ENCODE peak calls at places on chromosomes 11 and 22, in six cellular contexts. D is GM23248; O is heart left ventricle; S is CD8-positive, alpha-beta memory T cell; H is suprapubic skin; Z is ovary. M is an unnamed sample. For H3K4me1, the result is how much of the 10 kb centered on the place peaks cover.

GRCh38 chr11:126413426-126413825 is 57.9 kb downstream of the ST3GAL4 start:
- DNase-seq in O (no peak), D (no peak), S (no peak), H (no peak), Z (no peak), M (no peak)

GRCh38 chr22:23219787-23220484 is 39.6 kb downstream of the BCR start:
- DNase-seq in D (peak), S (no peak), H (no peak), Z (no peak), O (no peak), M (no peak)

GRCh38 chr22:23248583-23248982 is 68.3 kb downstream of the BCR start:
- DNase-seq in S (no peak), O (no peak), D (peak), Z (no peak), H (no peak), M (no peak)

GRCh38 chr22:37563153-37564081 is 3.1 kb downstream of the CDC42EP1 start:
- DNase-seq in Z (peak), H (peak), S (no peak), O (peak), D (peak), M (peak)

GRCh38 chr22:28977481-28977971 is 84.1 kb downstream of the C22orf31 start:
- DNase-seq in S (no peak), H (no peak), D (peak), O (no peak), Z (no peak), M (no peak)

GRCh38 chr22:27668828-27669797 is 132.4 kb downstream of the MN1 start:
- DNase-seq in O (peak), D (peak), S (no peak), Z (no peak), H (no peak), M (no peak)

GRCh38 chr11:125954123-125954944 is 8.5 kb downstream of the VSIG10L2 start:
- DNase-seq in D (no peak), H (no peak), S (no peak), O (no peak), Z (no peak), M (no peak)

GRCh38 chr22:30314918-30315317 is 11.8 kb downstream of the TBC1D10A start:
- DNase-seq in Z (no peak), S (peak), O (no peak), D (no peak), H (no peak), M (no peak)

GRCh38 chr22:48204296-48204695 is 1441.8 kb downstream of the TBC1D22A start:
- DNase-seq in D (no peak), S (no peak), Z (no peak), H (no peak), O (no peak), M (no peak)

GRCh38 chr11:115298613-115299012 is 205.6 kb downstream of the CADM1 start:
- DNase-seq in D (no peak), S (no peak), O (peak), Z (no peak), H (no peak), M (no peak)

GRCh38 chr11:84800755-84801346 is 826.3 kb downstream of the DLG2 start:
- DNase-seq in Z (no peak), O (no peak), D (peak), H (no peak), S (no peak), M (peak)

GRCh38 chr11:54985731-54986130 is 276.2 kb upstream of the TRIM48 start:
- DNase-seq in S (no peak), D (no peak), H (no peak), O (no peak), Z (no peak), M (no peak)

GRCh38 chr11:45371251-45371749 is 85.2 kb upstream of the SYT13 start:
- DNase-seq in Z (peak), S (peak), D (peak), H (no peak), O (peak), M (peak)

GRCh38 chr11:126512251-126512650 is 156.8 kb downstream of the ST3GAL4 start:
- DNase-seq in O (no peak), D (no peak), Z (no peak), S (no peak), H (no peak), M (no peak)

GRCh38 chr22:29625090-29625825 is 21.8 kb downstream of the NF2 start:
- DNase-seq in O (no peak), S (peak), Z (peak), D (peak), H (no peak), M (peak)

GRCh38 chr22:22927888-22928665 is 40.5 kb downstream of the IGLL5 start:
- DNase-seq in O (no peak), S (no peak), D (peak), Z (no peak), H (no peak), M (no peak)

GRCh38 chr11:67158241-67158640 is 39.2 kb downstream of the KDM2A start:
- DNase-seq in H (no peak), Z (no peak), S (no peak), O (no peak), D (no peak), M (no peak)

GRCh38 chr22:43159484-43160178 is 8.3 kb downstream of the TSPO start:
- DNase-seq in H (no peak), O (no peak), D (peak), Z (no peak), S (no peak), M (peak)

GRCh38 chr11:43567396-43567975 is 113.1 kb upstream of the HSD17B12 start:
- DNase-seq in D (peak), H (no peak), O (no peak), Z (no peak), S (no peak), M (peak)

GRCh38 chr11:47143322-47143721 is 33.4 kb downstream of the ARFGAP2 start:
- DNase-seq in Z (no peak), O (peak), S (no peak), H (no peak), D (peak), M (no peak)

GRCh38 chr11:23311986-23312940 is 452.0 kb upstream of the CCDC179 start:
- DNase-seq in D (peak), Z (no peak), H (no peak), S (no peak), O (no peak), M (no peak)

GRCh38 chr11:127103586-127104388 is 103.2 kb upstream of the KIRREL3 start:
- DNase-seq in H (no peak), S (no peak), D (no peak), Z (no peak), O (no peak), M (no peak)

GRCh38 chr11:103625624-103625965 is 410.8 kb upstream of the DDI1 start:
- DNase-seq in O (no peak), S (no peak), D (no peak), H (no peak), Z (no peak), M (no peak)

GRCh38 chr11:41446107-41446506 is 13.3 kb downstream of the LRRC4C start:
- DNase-seq in S (no peak), Z (no peak), D (no peak), O (no peak), H (no peak), M (no peak)

GRCh38 chr11:107562647-107563208 is 2.8 kb downstream of the ALKBH8 start:
- DNase-seq in S (no peak), D (peak), Z (no peak), O (no peak), H (no peak), M (no peak)

GRCh38 chr11:1928038-1928890 is 8.8 kb downstream of the TNNT3 start:
- DNase-seq in D (no peak), O (peak), Z (no peak), S (no peak), H (peak), M (no peak)

GRCh38 chr11:5225480-5225871 is 1.4 kb downstream of the HBB start:
- DNase-seq in S (no peak), D (no peak), Z (no peak), O (no peak), H (no peak), M (no peak)

GRCh38 chr22:31816750-31817149 is 62.9 kb downstream of the DEPDC5 start:
- DNase-seq in Z (no peak), H (no peak), O (no peak), S (no peak), D (no peak), M (no peak)

GRCh38 chr11:24145411-24145810 is 351.4 kb upstream of the LUZP2 start:
- DNase-seq in D (peak), H (no peak), O (no peak), S (no peak), Z (no peak), M (no peak)

GRCh38 chr11:36945384-36945783 is 347.3 kb upstream of the RAG2 start:
- DNase-seq in S (no peak), Z (no peak), D (peak), O (no peak), H (no peak), M (peak)

GRCh38 chr22:44210721-44211120 is 30.0 kb downstream of the PARVG start:
- DNase-seq in O (no peak), S (no peak), H (no peak), D (peak), Z (no peak), M (no peak)
- H3K4me3 ChIP-seq in O (no peak), S (no peak), H (no peak), D (no peak), Z (no peak), M (no peak)

GRCh38 chr11:69339041-69339733 is 45.2 kb downstream of the MYEOV start:
- DNase-seq in S (no peak), Z (no peak), O (no peak), H (no peak), D (no peak), M (no peak)

GRCh38 chr11:69344570-69345145 is 50.7 kb downstream of the MYEOV start:
- DNase-seq in S (no peak), O (no peak), D (no peak), H (no peak), Z (no peak), M (no peak)

GRCh38 chr11:69343401-69344321 is 49.7 kb downstream of the MYEOV start:
- DNase-seq in H (no peak), Z (no peak), O (no peak), D (no peak), S (no peak), M (no peak)

GRCh38 chr11:69339916-69340565 is 46.1 kb downstream of the MYEOV start:
- DNase-seq in D (no peak), Z (no peak), H (no peak), O (no peak), S (no peak), M (no peak)

GRCh38 chr11:69342588-69343330 is 48.8 kb downstream of the MYEOV start:
- DNase-seq in O (no peak), H (no peak), Z (no peak), S (no peak), D (no peak), M (no peak)
- H3K4me1 ChIP-seq in O (under half), H (under half), Z (under half), S (under half), D (under half), M (under half)

GRCh38 chr11:134763030-134763388 is 351.0 kb upstream of the B3GAT1 start:
- DNase-seq in O (no peak), D (no peak), H (no peak), S (no peak), Z (no peak), M (no peak)
- H3K4me3 ChIP-seq in O (peak), D (no peak), H (peak), S (no peak), Z (no peak), M (no peak)

GRCh38 chr11:6648505-6648904 is 7.1 kb downstream of the DCHS1 start:
- DNase-seq in O (no peak), H (no peak), S (no peak), D (no peak), Z (no peak), M (no peak)

GRCh38 chr11:6647282-6647679 is 8.3 kb downstream of the DCHS1 start:
- DNase-seq in O (peak), Z (no peak), H (no peak), S (no peak), D (peak), M (no peak)

GRCh38 chr11:6646040-6646439 is 9.6 kb downstream of the DCHS1 start:
- DNase-seq in S (no peak), D (peak), O (peak), Z (no peak), H (no peak), M (no peak)

GRCh38 chr11:6647836-6648235 is 7.8 kb downstream of the DCHS1 start:
- DNase-seq in Z (no peak), S (no peak), D (no peak), H (no peak), O (no peak), M (no peak)

DNA sequence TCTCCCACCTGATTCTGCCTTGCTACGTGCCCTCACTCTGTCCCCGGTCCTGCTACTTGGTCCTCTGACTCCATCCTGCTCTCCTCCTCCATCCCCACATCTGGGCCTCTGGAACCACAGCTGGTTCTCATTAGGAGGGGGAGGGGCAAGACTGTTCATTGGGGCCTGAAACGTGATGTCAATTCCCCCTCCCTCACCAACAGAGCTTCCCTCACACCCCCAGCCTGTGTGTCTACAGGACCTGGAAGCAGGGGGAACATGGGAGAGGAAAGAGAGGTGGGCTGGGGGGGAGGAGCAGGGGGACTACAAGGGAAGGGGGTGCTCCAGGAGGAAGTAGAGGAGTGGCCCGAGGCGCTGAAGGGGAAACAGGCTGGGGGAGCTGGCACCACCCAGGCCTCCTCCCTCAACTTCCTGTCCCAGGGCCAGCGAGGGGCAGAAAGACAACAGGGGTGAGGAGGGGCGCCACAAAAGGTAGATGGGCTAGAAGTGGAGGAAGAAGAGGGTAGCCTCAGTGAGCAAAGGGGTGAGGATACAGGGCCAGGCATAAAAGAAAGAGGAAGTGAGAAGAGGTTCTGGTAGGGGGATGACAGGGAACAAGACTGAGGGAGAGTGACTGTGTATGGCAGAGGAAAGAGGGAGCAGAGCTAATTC is 8.9 kb downstream of the DCHS1 start:
- DNase-seq in S (no peak), O (peak), Z (peak), D (peak), H (no peak), M (no peak)
- H3K4me1 ChIP-seq in S (half or more), O (under half), Z (under half), D (under half), H (under half), M (under half)

GRCh38 chr11:72583616-72584292 is 90.5 kb downstream of the PDE2A start:
- DNase-seq in Z (no peak), O (no peak), S (no peak), H (peak), D (no peak), M (no peak)
- H3K4me3 ChIP-seq in Z (no peak), O (no peak), S (no peak), H (peak), D (no peak), M (no peak)

DNA sequence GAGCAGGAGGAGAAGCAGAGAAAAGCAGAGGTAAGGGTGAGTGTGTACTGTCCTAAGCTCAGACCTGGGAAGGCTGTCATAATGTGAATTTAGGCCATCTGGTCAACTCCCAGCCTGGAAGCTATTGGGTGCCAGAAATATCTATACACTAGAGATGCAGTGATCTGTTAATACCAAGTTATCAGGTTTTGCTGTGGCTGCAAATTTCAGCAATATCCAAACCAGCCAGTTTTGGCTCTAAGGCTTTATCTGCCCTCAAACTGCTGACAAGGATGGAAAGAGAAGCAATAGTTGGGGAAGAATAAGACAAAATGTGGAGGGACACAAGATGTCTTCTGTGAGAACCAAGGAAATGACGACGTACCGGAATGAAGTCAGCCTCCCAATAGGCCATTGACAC is 62.9 kb downstream of the CYB5R2 start:
- DNase-seq in H (no peak), S (no peak), O (no peak), Z (no peak), D (no peak), M (no peak)
- H3K4me1 ChIP-seq in H (under half), S (under half), O (under half), Z (under half), D (under half), M (under half)

GRCh38 chr22:44596726-44597125 is 98.7 kb upstream of the RTL6 start:
- DNase-seq in O (no peak), Z (no peak), S (no peak), D (no peak), H (no peak), M (no peak)
- H3K4me3 ChIP-seq in O (no peak), Z (no peak), S (no peak), D (no peak), H (no peak), M (no peak)

GRCh38 chr11:122339661-122340060 is 223.6 kb upstream of the BLID start:
- DNase-seq in S (no peak), Z (no peak), O (no peak), H (no peak), D (no peak), M (no peak)
- H3K4me1 ChIP-seq in S (under half), Z (under half), O (under half), H (under half), D (under half), M (under half)